ENCODE peak calls at places on chromosomes 13 and 19, in four cellular contexts. B is left ventricle myocardium inferior, U is kidney epithelial cell, F is Caco-2. K is an unnamed sample.
A peak's percentile ranks its signal among the peaks of the same experiment; 100 is the strongest.

GRCh38 chr13:70253834-70254233 is 145.6 kb upstream of the KLHL1 start:
- DNase-seq in B (no peak), U (no peak), F (no peak), K (no peak)

GRCh38 chr13:25977216-25977615 is 74.6 kb downstream of the SHISA2 start:
- DNase-seq in B (no peak), U (peak; percentile 63), F (no peak), K (no peak)

GRCh38 chr19:18946918-18947317 is 5.9 kb upstream of the HOMER3 start:
- DNase-seq in B (no peak), U (no peak), F (no peak), K (no peak)

GRCh38 chr19:46373573-46374359 is 26.9 kb downstream of the PPP5C start:
- DNase-seq in B (peak; percentile 85), U (peak; percentile 90), F (peak; percentile 39), K (peak; percentile 100)

GRCh38 chr19:48102870-48103751 is 7.5 kb downstream of the PLA2G4C start:
- DNase-seq in B (no peak), U (no peak), F (peak; percentile 61), K (no peak)

GRCh38 chr19:35098413-35099049 is 17.1 kb upstream of the FXYD3 start:
- DNase-seq in B (peak; percentile 57), U (no peak), F (no peak), K (peak; percentile 20)

GRCh38 chr19:12494260-12494860 is 9.7 kb upstream of the ZNF709 start:
- DNase-seq in B (no peak), U (no peak), F (no peak), K (no peak)

GRCh38 chr13:112768795-112769411 is 79.1 kb downstream of the ATP11A start:
- DNase-seq in B (peak; percentile 70), U (no peak), F (no peak), K (peak; percentile 87)

GRCh38 chr13:110225609-110226008 is 81.3 kb downstream of the COL4A1 start:
- DNase-seq in B (no peak), U (no peak), F (no peak), K (no peak)

GRCh38 chr13:22825186-22825585 is 355.6 kb upstream of the SGCG start:
- DNase-seq in B (no peak), U (no peak), F (no peak), K (no peak)

GRCh38 chr13:29969286-29969685 is 118.9 kb upstream of the UBL3 start:
- DNase-seq in B (no peak), U (no peak), F (no peak), K (no peak)

GRCh38 chr19:38290631-38291147 is 13.4 kb upstream of the C19orf33 start:
- DNase-seq in B (no peak), U (peak; percentile 90), F (no peak), K (peak; percentile 97)

GRCh38 chr19:35992902-35993765 is 1.9 kb upstream of the SDHAF1 start:
- DNase-seq in B (no peak), U (no peak), F (no peak), K (no peak)

GRCh38 chr19:7242601-7243258 is 51.5 kb downstream of the INSR start:
- DNase-seq in B (no peak), U (peak; percentile 5), F (no peak), K (no peak)

GRCh38 chr13:110352735-110353134 is 45.7 kb downstream of the COL4A2 start:
- DNase-seq in B (no peak), U (no peak), F (no peak), K (no peak)

GRCh38 chr13:20121154-20121515 is 39.7 kb downstream of the GJA3 start:
- DNase-seq in B (no peak), U (no peak), F (peak; percentile 57), K (no peak)

GRCh38 chr19:46766569-46767317 is 20.5 kb upstream of the STRN4 start:
- DNase-seq in B (peak; percentile 37), U (no peak), F (peak; percentile 70), K (peak; percentile 23)

GRCh38 chr19:5826531-5827341 is 12.8 kb downstream of the FUT6 start:
- DNase-seq in B (peak; percentile 66), U (no peak), F (peak; percentile 49), K (peak; percentile 71)

GRCh38 chr13:50993371-50993770 is 83.8 kb downstream of the RNASEH2B start:
- DNase-seq in B (no peak), U (no peak), F (peak; percentile 62), K (no peak)

GRCh38 chr19:47512183-47512947 is 2.5 kb downstream of the NAPA start:
- DNase-seq in B (no peak), U (peak; percentile 34), F (peak; percentile 69), K (peak; percentile 57)

GRCh38 chr19:52734340-52734892 is 428 bp downstream of the ZNF611 start:
- DNase-seq in B (peak; percentile 24), U (no peak), F (peak; percentile 32), K (peak; percentile 16)

GRCh38 chr19:343451-343931 is 1.1 kb downstream of the MIER2 start:
- DNase-seq in B (no peak), U (no peak), F (no peak), K (no peak)

GRCh38 chr13:45292176-45292575 is 48.8 kb downstream of the TPT1 start:
- DNase-seq in B (no peak), U (no peak), F (no peak), K (no peak)

GRCh38 chr13:90717451-90717936 is 630.0 kb upstream of the MIR17HG start:
- DNase-seq in B (no peak), U (peak; percentile 82), F (no peak), K (no peak)

GRCh38 chr19:11530432-11530831 is 1.5 kb upstream of the ECSIT start:
- DNase-seq in B (peak; percentile 77), U (no peak), F (peak; percentile 50), K (peak; percentile 76)

GRCh38 chr13:52849727-52850395 is 1.4 kb upstream of the PCDH8 start:
- DNase-seq in B (no peak), U (no peak), F (no peak), K (no peak)

GRCh38 chr13:40611004-40611403 is 55.4 kb downstream of the FOXO1 start:
- DNase-seq in B (no peak), U (no peak), F (no peak), K (no peak)

DNA sequence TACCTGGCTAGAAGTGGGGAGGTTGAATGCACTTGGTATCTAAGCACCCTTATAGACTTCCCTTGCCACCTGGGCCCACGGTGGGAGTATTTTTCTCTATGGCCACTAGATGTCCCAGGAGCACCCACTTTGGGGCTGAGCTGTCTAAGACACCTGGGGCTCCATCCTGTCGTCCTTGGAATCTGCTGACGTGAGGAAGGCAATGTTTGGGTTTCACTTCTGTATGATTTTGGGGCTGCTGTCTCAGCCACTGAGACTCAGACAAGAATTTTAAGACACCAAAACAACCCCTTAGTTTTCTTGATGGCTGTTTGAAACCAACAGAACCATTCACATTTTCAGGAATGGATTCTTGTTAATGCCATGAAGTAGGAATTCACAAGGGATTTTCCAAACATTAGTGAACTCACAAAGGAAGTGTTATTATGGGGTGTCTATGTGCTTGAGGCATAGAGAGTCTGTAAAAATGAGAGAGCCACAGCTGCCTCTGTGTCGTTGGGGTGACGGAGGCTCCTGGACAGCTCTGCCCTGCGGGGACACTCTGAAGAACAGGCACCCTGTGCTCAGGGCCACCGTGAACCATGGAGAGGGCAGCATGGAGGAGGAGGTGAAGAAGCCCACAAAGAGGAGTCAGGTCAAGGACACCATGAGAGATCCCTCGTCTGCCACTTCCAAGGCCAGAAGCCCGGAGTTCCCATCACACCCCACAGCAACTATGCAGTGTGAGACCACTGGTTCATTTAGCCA is 106.8 kb upstream of the SPATA13 start:
- DNase-seq in B (no peak), U (peak; percentile 21), F (peak; percentile 85), K (peak; percentile 83)
- TF ChIP-seq CTCF in B (peak; percentile 81), U (peak; percentile 84), F (peak; percentile 82), K (peak; percentile 63)

GRCh38 chr19:43467276-43467675 is 1.9 kb upstream of the LYPD3 start:
- DNase-seq in B (no peak), U (no peak), F (no peak), K (no peak)

GRCh38 chr19:43464089-43464775 is 1.2 kb downstream of the LYPD3 start:
- DNase-seq in B (peak; percentile 78), U (no peak), F (peak; percentile 80), K (peak; percentile 42)

GRCh38 chr19:43463381-43464088 is 1.9 kb downstream of the LYPD3 start:
- DNase-seq in B (peak; percentile 98), U (peak; percentile 39), F (peak; percentile 99), K (peak; percentile 93)

GRCh38 chr19:43466793-43467192 is 1.4 kb upstream of the LYPD3 start:
- DNase-seq in B (no peak), U (no peak), F (no peak), K (no peak)

GRCh38 chr19:43465468-43466120 is at the start of gene LYPD3:
- DNase-seq in B (no peak), U (peak; percentile 19), F (no peak), K (no peak)
- H3K4me3 ChIP-seq in B (peak within 1 kb of the TSS; percentile 72), U (no peak within 1 kb of the TSS), F (peak within 1 kb of the TSS; percentile 64), K (no peak within 1 kb of the TSS)

DNA sequence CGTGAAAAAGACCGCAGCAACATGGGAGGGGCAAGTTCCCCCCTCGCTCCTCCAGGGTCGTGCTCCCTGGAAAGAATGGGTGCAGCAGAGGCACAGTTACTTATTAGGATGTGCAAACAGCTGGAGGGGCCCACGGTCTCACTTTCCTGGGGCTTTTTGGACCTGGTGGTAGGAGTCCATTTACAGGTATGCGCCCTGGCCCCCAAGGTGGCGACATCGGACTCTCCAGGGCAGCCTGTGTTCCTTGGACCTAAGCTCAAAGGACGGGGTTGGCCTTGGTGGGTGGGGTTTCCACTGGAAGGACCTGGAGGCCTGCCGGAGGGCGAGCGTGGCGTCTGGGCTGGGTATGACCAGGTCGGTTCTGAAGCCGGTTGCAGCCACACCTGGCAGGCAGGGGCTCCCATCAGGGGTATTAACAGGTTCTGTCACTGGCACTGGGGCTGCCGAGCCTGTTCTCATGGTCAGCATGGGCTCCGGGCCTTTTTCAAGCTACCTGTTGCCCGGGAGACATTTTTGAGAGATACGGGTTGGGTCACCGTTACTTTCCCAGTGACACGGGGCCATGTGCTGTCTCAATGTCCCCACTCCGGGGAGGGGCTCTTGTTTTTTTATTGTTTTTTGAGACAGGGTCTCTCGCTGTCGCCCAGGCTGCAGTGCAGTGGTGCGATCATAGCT is 5.9 kb downstream of the ZFR2 start:
- DNase-seq in B (no peak), U (no peak), F (peak; percentile 20), K (no peak)
- H3K27me3 ChIP-seq in B (peaks cover 72% of the 10 kb centered on the region), U (peaks cover 10% of the 10 kb centered on the region), F (no peaks in the 10 kb centered on the region), K (peaks cover 2% of the 10 kb centered on the region)

GRCh38 chr19:57651654-57651996 is 17.1 kb upstream of the ZSCAN4 start:
- DNase-seq in B (no peak), U (no peak), F (no peak), K (no peak)
- TF ChIP-seq CTCF in B (peak; percentile 16), U (no peak), F (no peak), K (no peak)